ENCODE peak calls at places on chromosome 11, in four cellular contexts. R is GM12878, L is K562, Q is H1. O is an unnamed sample.

GRCh38 chr11:103939694-103940093 is 96.7 kb upstream of the DDI1 start:
- DNase-seq in R (no peak), L (no peak), Q (no peak), O (no peak)

GRCh38 chr11:31820438-31820818 is 9.3 kb upstream of the PAX6 start:
- DNase-seq in L (no peak), Q (no peak), R (no peak), O (no peak)

GRCh38 chr11:85643255-85643654 is 4.5 kb upstream of the TMEM126A start:
- DNase-seq in R (no peak), L (no peak), Q (no peak), O (no peak)

GRCh38 chr11:60871378-60872061 is 4.2 kb downstream of the ZP1 start:
- DNase-seq in Q (no peak), R (no peak), L (no peak), O (no peak)

GRCh38 chr11:65637794-65638317 is at the start of gene SIPA1:
- DNase-seq in L (peak), R (no peak), Q (peak), O (peak)

GRCh38 chr11:1807628-1807995 is 27.2 kb upstream of the SYT8 start:
- DNase-seq in Q (no peak), R (no peak), L (peak), O (no peak)

GRCh38 chr11:40032331-40032730 is 1427.1 kb downstream of the LRRC4C start:
- DNase-seq in R (no peak), L (no peak), Q (no peak), O (no peak)

GRCh38 chr11:126280595-126280994 is 2.3 kb upstream of the TIRAP start:
- DNase-seq in L (no peak), Q (no peak), R (no peak), O (no peak)

GRCh38 chr11:109347304-109347703 is 74.7 kb upstream of the C11orf87 start:
- DNase-seq in R (no peak), Q (no peak), L (no peak), O (no peak)

GRCh38 chr11:130872961-130873360 is 43.3 kb downstream of the SNX19 start:
- DNase-seq in L (no peak), R (no peak), Q (no peak), O (no peak)

GRCh38 chr11:96161271-96162089 is 181.5 kb downstream of the MAML2 start:
- DNase-seq in L (no peak), R (no peak), Q (no peak), O (no peak)

GRCh38 chr11:124752471-124753100 is 531 bp upstream of the VSIG2 start:
- DNase-seq in R (no peak), Q (peak), L (no peak), O (no peak)

GRCh38 chr11:75582935-75583709 is 21.1 kb downstream of the SERPINH1 start:
- DNase-seq in L (peak), R (no peak), Q (peak), O (no peak)

GRCh38 chr11:82864268-82864667 is 36.0 kb downstream of the PRCP start:
- DNase-seq in Q (no peak), R (no peak), L (no peak), O (peak)
- TF ChIP-seq CBX5 in Q (no peak), R (no peak), L (no peak), O (no peak)

GRCh38 chr11:35375332-35376125 is 43.8 kb downstream of the SLC1A2 start:
- DNase-seq in R (no peak), Q (no peak), L (no peak), O (no peak)

GRCh38 chr11:35372565-35373283 is 46.6 kb downstream of the SLC1A2 start:
- DNase-seq in Q (no peak), L (no peak), R (no peak), O (no peak)

GRCh38 chr11:35376613-35377012 is 42.7 kb downstream of the SLC1A2 start:
- DNase-seq in L (no peak), Q (no peak), R (no peak), O (no peak)

GRCh38 chr11:35377262-35377661 is 42.1 kb downstream of the SLC1A2 start:
- DNase-seq in L (no peak), Q (no peak), R (no peak), O (no peak)

GRCh38 chr11:35373284-35373933 is 45.9 kb downstream of the SLC1A2 start:
- DNase-seq in Q (no peak), R (no peak), L (no peak), O (peak)
- TF ChIP-seq CTCF in Q (peak), R (no peak), L (no peak), O (peak)

DNA sequence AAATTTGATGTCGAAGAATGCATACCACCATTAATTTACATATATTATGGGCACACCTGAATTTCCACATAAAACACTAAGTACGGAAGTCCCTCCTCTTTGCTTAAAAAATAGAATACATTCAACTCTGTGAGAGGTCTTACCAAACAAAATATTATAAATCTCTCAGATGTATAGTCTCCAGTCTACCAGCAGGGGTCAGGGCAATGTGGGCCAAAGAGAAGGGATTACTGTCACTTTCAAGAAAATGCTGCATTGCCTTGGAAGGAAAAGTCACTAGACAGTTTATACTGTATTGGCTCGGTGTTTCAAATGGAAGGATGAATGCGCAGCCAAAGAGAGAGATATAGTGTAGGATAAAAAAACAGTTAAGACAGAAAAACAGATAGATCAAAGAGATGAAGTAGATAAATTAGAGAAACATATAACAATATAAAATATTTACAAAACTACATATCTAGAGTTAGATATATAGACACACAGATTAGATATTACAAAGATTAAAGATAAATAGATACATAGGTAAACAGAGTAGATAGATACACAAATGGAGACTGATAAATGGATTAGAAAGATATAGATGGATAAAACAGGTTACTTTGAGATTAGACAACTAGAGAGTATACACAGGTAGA is 20.9 kb downstream of the SERGEF start:
- DNase-seq in L (peak), R (no peak), Q (no peak), O (peak)
- TF ChIP-seq CBX5 in L (no peak), R (no peak), Q (no peak), O (no peak)

GRCh38 chr11:128603752-128604472 is 16.6 kb upstream of the ETS1 start:
- DNase-seq in L (no peak), Q (no peak), R (peak), O (no peak)
- TF ChIP-seq CTCF in L (no peak), Q (peak), R (peak), O (no peak)

DNA sequence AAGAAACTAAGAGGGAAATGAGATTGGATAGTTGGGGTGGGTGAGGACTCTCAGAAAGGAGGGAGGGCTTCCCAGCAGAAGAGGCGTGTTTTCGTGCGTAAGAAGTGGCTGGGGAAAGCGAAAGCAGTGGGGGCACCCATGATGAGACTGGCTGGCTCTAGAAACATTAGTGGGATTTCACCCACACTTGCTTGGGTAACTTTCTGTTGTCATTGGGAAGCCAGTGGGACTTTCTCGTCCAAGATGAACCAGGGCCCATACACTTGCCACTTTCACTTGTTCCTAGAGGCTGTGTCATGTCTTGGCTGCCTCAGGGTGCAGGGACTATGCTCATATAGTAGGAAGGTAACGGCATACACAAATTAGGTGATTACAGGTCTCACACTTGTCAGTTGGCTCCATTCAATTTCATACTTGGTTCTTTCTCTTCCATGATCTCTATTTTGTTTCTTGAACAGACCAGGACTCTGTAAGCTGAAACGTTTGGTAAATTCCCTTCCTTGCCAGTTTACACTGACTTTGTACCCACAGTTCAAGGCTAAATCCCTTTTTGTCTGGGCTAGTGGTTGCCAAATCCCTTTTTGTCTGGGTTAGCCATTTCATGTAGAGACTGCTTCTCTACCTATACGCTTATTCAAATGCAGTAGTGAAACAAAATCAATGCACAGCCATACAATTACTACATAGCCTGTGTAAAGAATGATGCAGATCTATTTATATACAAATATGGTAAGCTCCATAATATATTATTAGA is 42.0 kb upstream of the CXCR5 start:
- DNase-seq in R (peak), Q (no peak), L (no peak), O (peak)
- TF ChIP-seq CBX5 in R (no peak), Q (no peak), L (no peak), O (no peak)

DNA sequence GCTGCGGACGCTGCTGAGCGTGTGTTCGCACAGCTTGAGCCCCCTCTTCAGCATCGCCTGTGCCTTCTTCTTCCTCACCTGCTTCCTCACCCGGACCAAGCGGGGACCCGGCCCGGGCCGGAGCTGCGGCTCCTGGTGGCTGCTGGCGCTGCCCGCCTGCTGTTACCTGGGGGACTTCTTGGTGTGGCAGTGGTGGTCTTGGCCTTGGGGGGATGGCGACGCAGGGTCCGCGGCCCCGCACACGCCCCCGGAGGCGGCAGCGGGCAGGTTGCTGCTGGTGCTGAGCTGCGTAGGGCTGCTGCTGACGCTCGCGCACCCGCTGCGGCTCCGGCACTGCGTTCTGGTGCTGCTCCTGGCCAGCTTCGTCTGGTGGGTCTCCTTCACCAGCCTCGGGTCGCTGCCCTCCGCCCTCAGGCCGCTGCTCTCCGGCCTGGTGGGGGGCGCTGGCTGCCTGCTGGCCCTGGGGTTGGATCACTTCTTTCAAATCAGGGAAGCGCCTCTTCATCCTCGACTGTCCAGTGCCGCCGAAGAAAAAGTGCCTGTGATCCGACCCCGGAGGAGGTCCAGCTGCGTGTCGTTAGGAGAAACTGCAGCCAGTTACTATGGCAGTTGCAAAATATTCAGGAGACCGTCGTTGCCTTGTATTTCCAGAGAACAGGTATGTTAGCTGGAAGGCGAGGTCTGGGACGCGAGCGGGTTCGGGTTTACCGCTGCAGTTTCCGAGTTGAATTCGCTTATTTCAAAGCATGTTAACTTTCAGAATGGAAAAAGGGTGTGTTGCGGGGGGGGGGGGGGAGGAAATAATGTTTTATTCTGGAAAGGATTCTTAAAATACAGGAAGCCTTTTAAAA is 1.0 kb downstream of the PDE3B start:
- DNase-seq in L (no peak), R (no peak), Q (peak), O (peak)
- TF ChIP-seq CTCF in L (no peak), R (no peak), Q (no peak), O (peak)